ENCODE peak calls at places on chromosomes 16 and 17, in four cellular contexts. U is PC-9, T is Caco-2, M is coronary artery. I is an unnamed sample.

GRCh38 chr17:74393323-74393942 is 26.1 kb downstream of the GPR142 start:
- DNase-seq in U (no peak), T (no peak), M (no peak), I (no peak)

GRCh38 chr16:11665071-11665491 is 3.2 kb upstream of the SNN start:
- DNase-seq in U (no peak), T (no peak), M (no peak), I (no peak)

GRCh38 chr16:9457215-9457614 is 365.8 kb downstream of the HAPSTR1 start:
- DNase-seq in U (no peak), T (no peak), M (no peak), I (no peak)

GRCh38 chr17:3609689-3610088 is 478 bp upstream of the TRPV1 start:
- DNase-seq in U (no peak), T (no peak), M (no peak), I (no peak)

GRCh38 chr16:11390573-11391495 is 45.6 kb downstream of the RMI2 start:
- DNase-seq in U (peak; percentile 38), T (no peak), M (no peak), I (no peak)

GRCh38 chr17:34579017-34579946 is at the start of gene TMEM132E:
- DNase-seq in U (no peak), T (no peak), M (no peak), I (peak; percentile 12)

GRCh38 chr17:45144199-45145034 is 3.9 kb upstream of the HEXIM1 start:
- DNase-seq in U (no peak), T (no peak), M (peak; percentile 84), I (no peak)

GRCh38 chr17:12070561-12070960 is 49.9 kb downstream of the MAP2K4 start:
- DNase-seq in U (no peak), T (no peak), M (no peak), I (no peak)

GRCh38 chr17:32516450-32516849 is 29.7 kb downstream of the CDK5R1 start:
- DNase-seq in U (no peak), T (no peak), M (no peak), I (no peak)

GRCh38 chr17:49955157-49955556 is 13.8 kb upstream of the DLX4 start:
- DNase-seq in U (peak; percentile 19), T (no peak), M (no peak), I (no peak)

GRCh38 chr17:1947229-1947742 is 77.8 kb downstream of the RTN4RL1 start:
- DNase-seq in U (no peak), T (no peak), M (no peak), I (no peak)

GRCh38 chr16:4388275-4389021 is 16.8 kb downstream of the VASN start:
- DNase-seq in U (peak; percentile 92), T (peak; percentile 73), M (peak; percentile 91), I (no peak)

GRCh38 chr16:5349661-5350060 is 252.1 kb upstream of the EEF2KMT start:
- DNase-seq in U (no peak), T (no peak), M (no peak), I (no peak)

GRCh38 chr17:48413613-48414405 is 16.2 kb downstream of the SKAP1 start:
- DNase-seq in U (no peak), T (no peak), M (no peak), I (no peak)

GRCh38 chr17:34979650-34980352 is 511 bp upstream of the LIG3 start:
- DNase-seq in U (no peak), T (no peak), M (no peak), I (no peak)

GRCh38 chr16:2505695-2506094 is 8.1 kb upstream of the ATP6V0C start:
- DNase-seq in U (no peak), T (no peak), M (no peak), I (no peak)

GRCh38 chr17:62666801-62667591 is 39.5 kb downstream of the MRC2 start:
- DNase-seq in U (no peak), T (no peak), M (no peak), I (no peak)

GRCh38 chr16:2532494-2533141 is 1.4 kb upstream of the CEMP1 start:
- DNase-seq in U (peak; percentile 85), T (peak; percentile 92), M (peak; percentile 85), I (peak; percentile 67)

GRCh38 chr16:20291807-20292206 is 35.5 kb downstream of the GP2 start:
- DNase-seq in U (no peak), T (no peak), M (no peak), I (no peak)

GRCh38 chr17:63276821-63277220 is 169.3 kb downstream of the CYB561 start:
- DNase-seq in U (no peak), T (no peak), M (no peak), I (no peak)

GRCh38 chr16:70480127-70481105 is 26.0 kb downstream of the FCSK start:
- DNase-seq in U (no peak), T (no peak), M (no peak), I (no peak)

GRCh38 chr17:81277421-81277820 is 17.7 kb downstream of the SLC38A10 start:
- DNase-seq in U (no peak), T (no peak), M (no peak), I (no peak)

GRCh38 chr16:68083861-68084503 is 1.2 kb upstream of the NFATC3 start:
- DNase-seq in U (peak; percentile 46), T (peak; percentile 72), M (no peak), I (no peak)

GRCh38 chr17:63431939-63432804 is 13.9 kb downstream of the CYB561 start:
- DNase-seq in U (no peak), T (no peak), M (no peak), I (no peak)

GRCh38 chr17:77374170-77374936 is 233.6 kb downstream of the SEC14L1 start:
- DNase-seq in U (no peak), T (no peak), M (peak; percentile 90), I (peak; percentile 81)

GRCh38 chr17:29066053-29066452 is 23.1 kb downstream of the PIPOX start:
- DNase-seq in U (no peak), T (no peak), M (no peak), I (no peak)

GRCh38 chr17:50570516-50570915 is 10.0 kb downstream of the CACNA1G start:
- DNase-seq in U (no peak), T (no peak), M (no peak), I (no peak)

GRCh38 chr17:49969134-49969759 is at the start of gene DLX4:
- DNase-seq in U (no peak), T (peak; percentile 67), M (no peak), I (no peak)

GRCh38 chr16:76268824-76269223 is 8.4 kb upstream of the CNTNAP4 start:
- DNase-seq in U (no peak), T (no peak), M (no peak), I (no peak)

DNA sequence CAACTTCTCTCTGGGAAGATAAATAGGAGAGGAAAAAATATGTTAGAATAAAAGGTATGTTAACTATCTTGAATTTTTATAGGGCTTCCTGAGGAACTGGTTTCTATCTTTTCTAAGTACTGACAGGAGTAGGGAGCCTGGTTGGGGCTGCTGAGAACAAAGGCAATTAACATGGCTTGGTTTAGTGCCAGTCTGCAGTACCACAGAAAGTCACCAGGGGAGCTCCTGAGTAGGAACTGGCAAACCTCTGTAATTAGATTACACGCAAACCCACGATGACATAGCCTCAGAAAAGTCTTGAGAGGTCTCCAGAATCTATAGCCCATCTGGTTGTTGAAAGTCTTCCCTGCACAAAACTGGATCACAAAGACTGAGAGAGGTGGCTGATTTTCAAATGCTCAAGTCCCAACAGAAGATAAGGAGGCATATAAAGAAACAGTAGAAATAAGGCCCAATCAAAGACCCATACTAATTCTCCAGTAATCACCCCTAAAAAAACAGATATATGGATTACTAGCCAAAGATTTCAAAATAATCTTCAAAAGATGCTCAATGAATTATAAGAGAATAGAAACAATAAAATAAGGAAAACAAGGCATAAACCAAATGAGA is 11.7 kb upstream of the CNTNAP4 start:
- DNase-seq in U (peak; percentile 23), T (peak; percentile 58), M (no peak), I (no peak)
- TF ChIP-seq CTCF in U (peak; percentile 82), T (peak; percentile 87), M (no peak), I (no peak)

GRCh38 chr17:36094232-36094631 is 4.3 kb upstream of the CCL3 start:
- DNase-seq in U (no peak), T (no peak), M (no peak), I (no peak)

GRCh38 chr17:36089888-36090836 is at the start of gene CCL3:
- DNase-seq in U (no peak), T (no peak), M (no peak), I (peak; percentile 89)

GRCh38 chr17:36092228-36092627 is 2.3 kb upstream of the CCL3 start:
- DNase-seq in U (no peak), T (no peak), M (no peak), I (no peak)

GRCh38 chr17:36094746-36095145 is 4.8 kb upstream of the CCL3 start:
- DNase-seq in U (no peak), T (no peak), M (no peak), I (no peak)

DNA sequence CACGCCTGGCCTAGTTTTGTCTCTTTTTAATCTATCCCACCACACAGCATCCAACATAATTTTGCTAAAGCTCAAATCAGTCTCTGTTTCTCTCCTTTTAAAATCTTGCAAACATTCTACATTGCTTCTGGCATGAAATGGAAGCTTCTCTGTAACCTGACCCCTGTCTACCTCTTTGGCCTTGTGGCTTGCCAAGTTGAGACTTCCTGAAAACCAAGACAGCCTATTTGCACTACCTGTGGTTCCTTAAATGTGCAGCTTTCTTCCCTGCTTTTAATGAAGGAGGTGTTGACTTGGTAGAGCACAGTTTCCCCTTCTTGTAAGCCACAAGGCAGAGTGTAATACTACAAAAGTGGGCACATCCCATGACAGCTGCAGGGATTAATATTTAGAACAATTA is 6.0 kb upstream of the CCL3 start:
- DNase-seq in U (no peak), T (no peak), M (no peak), I (no peak)
- TF ChIP-seq CTCF in U (no peak), T (no peak), M (no peak), I (no peak)

DNA sequence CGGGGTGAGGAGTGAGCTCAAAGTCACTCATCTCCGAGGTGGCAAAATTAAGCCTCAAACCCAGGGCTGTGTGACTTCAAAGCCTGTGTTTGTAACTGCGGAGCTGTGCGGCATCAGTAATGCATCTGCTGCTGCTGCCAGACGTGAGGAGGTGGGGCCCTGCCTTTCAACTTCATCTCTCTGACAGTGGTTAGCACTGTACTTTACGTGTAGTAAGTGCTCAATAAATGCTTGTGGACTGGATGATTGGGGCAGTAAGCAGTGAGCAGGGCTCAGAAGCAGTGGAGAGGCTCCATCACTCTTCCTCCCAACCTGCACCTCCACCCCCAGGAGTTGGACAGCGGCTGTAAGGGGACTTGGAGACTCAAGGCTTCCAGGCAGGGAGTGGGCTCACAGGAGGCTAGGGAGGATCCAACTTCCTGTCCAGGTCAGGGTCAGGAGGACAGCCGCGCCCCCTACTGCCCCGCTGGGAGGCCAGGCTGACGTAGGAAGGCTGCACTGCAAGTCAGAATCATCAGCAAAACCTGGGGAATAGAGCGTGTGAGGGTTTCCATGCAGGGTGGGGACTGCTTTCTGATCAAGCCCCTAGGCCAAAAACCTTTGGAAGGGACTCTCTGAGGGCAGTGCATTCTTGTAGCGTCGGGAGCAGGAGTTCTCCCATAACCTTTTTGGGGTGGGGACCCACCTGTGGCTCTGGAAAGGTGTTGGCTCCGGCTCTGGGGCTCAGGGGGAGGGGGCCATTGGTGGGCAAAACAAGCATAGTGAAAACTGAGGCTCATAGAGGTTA is 21.8 kb downstream of the RAI1 start:
- DNase-seq in U (no peak), T (no peak), M (no peak), I (no peak)
- TF ChIP-seq CTCF in U (no peak), T (no peak), M (no peak), I (no peak)

GRCh38 chr17:54749157-54749556 is 151.5 kb upstream of the TOM1L1 start:
- DNase-seq in U (no peak), T (no peak), M (no peak), I (no peak)

DNA sequence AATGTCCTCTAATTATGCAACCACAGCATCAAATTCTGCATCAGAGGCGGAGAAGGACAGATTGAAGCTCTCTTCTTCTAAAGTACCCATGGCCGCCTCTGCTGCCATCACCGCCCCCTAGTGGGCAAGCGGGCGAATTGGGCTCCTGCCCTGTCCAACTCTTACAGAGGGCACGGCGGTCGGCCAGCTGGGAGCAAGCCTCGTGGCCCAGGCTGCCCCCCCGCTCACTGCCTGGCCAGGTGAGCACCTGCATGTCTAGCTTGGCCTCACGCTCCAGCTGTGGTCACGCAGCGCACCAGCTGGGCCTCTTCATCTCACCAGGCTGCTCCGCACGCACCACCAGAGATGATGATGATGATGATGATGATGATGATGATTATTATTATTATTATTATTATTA is 146.1 kb upstream of the TOM1L1 start:
- DNase-seq in U (peak; percentile 1), T (no peak), M (no peak), I (no peak)
- TF ChIP-seq CTCF in U (peak; percentile 63), T (no peak), M (no peak), I (peak; percentile 23)